ENCODE peak calls at places on chromosomes 5 and 9, in seven cellular contexts. One of them, this sample, is unnamed.

GRCh38 chr5:45774528-45774927 is 78.3 kb upstream of the HCN1 start:
- DNase-seq in left kidney: no peak
- DNase-seq in NCI-H1092 treated with DMSO at 0.1 percent for 48 hours: no peak
- DNase-seq in stimulated activated CD8-positive, alpha-beta memory T cell treated with anti-CD3 and anti-CD28 coated beads, Interleukin-7, amount 100 ng/mL, for 1 hour: no peak
- DNase-seq in NCI-H345: no peak
- DNase-seq in GM23248: peak; percentile 4
- DNase-seq in HCT116: no peak
- DNase-seq in this sample: no peak

GRCh38 chr5:179927834-179928233 is 20.1 kb upstream of the TBC1D9B start:
- DNase-seq in left kidney: no peak
- DNase-seq in NCI-H1092 treated with DMSO at 0.1 percent for 48 hours: no peak
- DNase-seq in stimulated activated CD8-positive, alpha-beta memory T cell treated with anti-CD3 and anti-CD28 coated beads, Interleukin-7, amount 100 ng/mL, for 1 hour: no peak
- DNase-seq in NCI-H345: no peak
- DNase-seq in GM23248: no peak
- DNase-seq in HCT116: no peak
- DNase-seq in this sample: no peak

GRCh38 chr5:151591144-151591819 is at the start of gene FAT2:
- DNase-seq in left kidney: peak; percentile 75
- DNase-seq in NCI-H1092 treated with DMSO at 0.1 percent for 48 hours: no peak
- DNase-seq in stimulated activated CD8-positive, alpha-beta memory T cell treated with anti-CD3 and anti-CD28 coated beads, Interleukin-7, amount 100 ng/mL, for 1 hour: no peak
- DNase-seq in NCI-H345: no peak
- DNase-seq in GM23248: no peak
- DNase-seq in HCT116: no peak
- DNase-seq in this sample: no peak

GRCh38 chr9:31916591-31917223 is 467.7 kb upstream of the ACO1 start:
- DNase-seq in left kidney: peak; percentile 35
- DNase-seq in NCI-H1092 treated with DMSO at 0.1 percent for 48 hours: no peak
- DNase-seq in stimulated activated CD8-positive, alpha-beta memory T cell treated with anti-CD3 and anti-CD28 coated beads, Interleukin-7, amount 100 ng/mL, for 1 hour: no peak
- DNase-seq in NCI-H345: no peak
- DNase-seq in GM23248: no peak
- DNase-seq in HCT116: no peak
- DNase-seq in this sample: no peak

GRCh38 chr9:130390371-130390770 is 54.4 kb upstream of the ASS1 start:
- DNase-seq in left kidney: peak; percentile 26
- DNase-seq in NCI-H1092 treated with DMSO at 0.1 percent for 48 hours: no peak
- DNase-seq in stimulated activated CD8-positive, alpha-beta memory T cell treated with anti-CD3 and anti-CD28 coated beads, Interleukin-7, amount 100 ng/mL, for 1 hour: no peak
- DNase-seq in NCI-H345: no peak
- DNase-seq in GM23248: no peak
- DNase-seq in HCT116: no peak
- DNase-seq in this sample: no peak

GRCh38 chr5:133063965-133064364 is 12.2 kb downstream of the HSPA4 start:
- DNase-seq in left kidney: no peak
- DNase-seq in NCI-H1092 treated with DMSO at 0.1 percent for 48 hours: no peak
- DNase-seq in stimulated activated CD8-positive, alpha-beta memory T cell treated with anti-CD3 and anti-CD28 coated beads, Interleukin-7, amount 100 ng/mL, for 1 hour: no peak
- DNase-seq in NCI-H345: no peak
- DNase-seq in GM23248: no peak
- DNase-seq in HCT116: no peak
- DNase-seq in this sample: no peak

GRCh38 chr5:180649297-180650039 is at the start of gene FLT4:
- DNase-seq in left kidney: peak; percentile 51
- DNase-seq in NCI-H1092 treated with DMSO at 0.1 percent for 48 hours: no peak
- DNase-seq in stimulated activated CD8-positive, alpha-beta memory T cell treated with anti-CD3 and anti-CD28 coated beads, Interleukin-7, amount 100 ng/mL, for 1 hour: no peak
- DNase-seq in NCI-H345: peak; percentile 43
- DNase-seq in GM23248: no peak
- DNase-seq in HCT116: no peak
- DNase-seq in this sample: no peak

GRCh38 chr9:995776-996175 is 19.3 kb downstream of the DMRT3 start:
- DNase-seq in left kidney: peak; percentile 69
- DNase-seq in NCI-H1092 treated with DMSO at 0.1 percent for 48 hours: no peak
- DNase-seq in stimulated activated CD8-positive, alpha-beta memory T cell treated with anti-CD3 and anti-CD28 coated beads, Interleukin-7, amount 100 ng/mL, for 1 hour: no peak
- DNase-seq in NCI-H345: no peak
- DNase-seq in GM23248: peak; percentile 50
- DNase-seq in HCT116: no peak
- DNase-seq in this sample: no peak

GRCh38 chr5:5575461-5575860 is 153.0 kb downstream of the ICE1 start:
- DNase-seq in left kidney: no peak
- DNase-seq in NCI-H1092 treated with DMSO at 0.1 percent for 48 hours: no peak
- DNase-seq in stimulated activated CD8-positive, alpha-beta memory T cell treated with anti-CD3 and anti-CD28 coated beads, Interleukin-7, amount 100 ng/mL, for 1 hour: no peak
- DNase-seq in NCI-H345: no peak
- DNase-seq in GM23248: no peak
- DNase-seq in HCT116: no peak
- DNase-seq in this sample: no peak

GRCh38 chr9:101533334-101534187 is at the start of gene RNF20:
- DNase-seq in left kidney: peak; percentile 100
- DNase-seq in NCI-H1092 treated with DMSO at 0.1 percent for 48 hours: peak; percentile 100
- DNase-seq in stimulated activated CD8-positive, alpha-beta memory T cell treated with anti-CD3 and anti-CD28 coated beads, Interleukin-7, amount 100 ng/mL, for 1 hour: peak; percentile 96
- DNase-seq in NCI-H345: peak; percentile 99
- DNase-seq in GM23248: peak; percentile 100
- DNase-seq in HCT116: peak; percentile 98
- DNase-seq in this sample: peak; percentile 99

GRCh38 chr9:86639287-86639686 is 285.1 kb upstream of the TUT7 start:
- DNase-seq in left kidney: no peak
- DNase-seq in NCI-H1092 treated with DMSO at 0.1 percent for 48 hours: no peak
- DNase-seq in stimulated activated CD8-positive, alpha-beta memory T cell treated with anti-CD3 and anti-CD28 coated beads, Interleukin-7, amount 100 ng/mL, for 1 hour: no peak
- DNase-seq in NCI-H345: no peak
- DNase-seq in GM23248: no peak
- DNase-seq in HCT116: no peak
- DNase-seq in this sample: no peak

GRCh38 chr5:118796081-118796480 is 192.3 kb downstream of the DTWD2 start:
- DNase-seq in left kidney: no peak
- DNase-seq in NCI-H1092 treated with DMSO at 0.1 percent for 48 hours: no peak
- DNase-seq in stimulated activated CD8-positive, alpha-beta memory T cell treated with anti-CD3 and anti-CD28 coated beads, Interleukin-7, amount 100 ng/mL, for 1 hour: no peak
- DNase-seq in NCI-H345: no peak
- DNase-seq in GM23248: no peak
- DNase-seq in HCT116: no peak
- DNase-seq in this sample: no peak

GRCh38 chr9:111828193-111828592 is 33.5 kb upstream of the SHOC1 start:
- DNase-seq in left kidney: no peak
- DNase-seq in NCI-H1092 treated with DMSO at 0.1 percent for 48 hours: no peak
- DNase-seq in stimulated activated CD8-positive, alpha-beta memory T cell treated with anti-CD3 and anti-CD28 coated beads, Interleukin-7, amount 100 ng/mL, for 1 hour: no peak
- DNase-seq in NCI-H345: no peak
- DNase-seq in GM23248: peak; percentile 23
- DNase-seq in HCT116: no peak
- DNase-seq in this sample: no peak

GRCh38 chr9:86955554-86955953 is 8.2 kb upstream of the GAS1 start:
- DNase-seq in left kidney: no peak
- DNase-seq in NCI-H1092 treated with DMSO at 0.1 percent for 48 hours: no peak
- DNase-seq in stimulated activated CD8-positive, alpha-beta memory T cell treated with anti-CD3 and anti-CD28 coated beads, Interleukin-7, amount 100 ng/mL, for 1 hour: no peak
- DNase-seq in NCI-H345: no peak
- DNase-seq in GM23248: no peak
- DNase-seq in HCT116: no peak
- DNase-seq in this sample: no peak

GRCh38 chr9:137828527-137829259 is 48.9 kb upstream of the CACNA1B start:
- DNase-seq in left kidney: peak; percentile 83
- DNase-seq in NCI-H1092 treated with DMSO at 0.1 percent for 48 hours: no peak
- DNase-seq in stimulated activated CD8-positive, alpha-beta memory T cell treated with anti-CD3 and anti-CD28 coated beads, Interleukin-7, amount 100 ng/mL, for 1 hour: no peak
- DNase-seq in NCI-H345: peak; percentile 15
- DNase-seq in GM23248: peak; percentile 37
- DNase-seq in HCT116: no peak
- DNase-seq in this sample: no peak

GRCh38 chr5:160262665-160263064 is 33.4 kb downstream of the FABP6 start:
- DNase-seq in left kidney: peak; percentile 40
- DNase-seq in NCI-H1092 treated with DMSO at 0.1 percent for 48 hours: no peak
- DNase-seq in stimulated activated CD8-positive, alpha-beta memory T cell treated with anti-CD3 and anti-CD28 coated beads, Interleukin-7, amount 100 ng/mL, for 1 hour: no peak
- DNase-seq in NCI-H345: no peak
- DNase-seq in GM23248: peak; percentile 13
- DNase-seq in HCT116: no peak
- DNase-seq in this sample: no peak

GRCh38 chr5:124162782-124163532 is 583.5 kb downstream of the ZNF608 start:
- DNase-seq in left kidney: peak; percentile 55
- DNase-seq in NCI-H1092 treated with DMSO at 0.1 percent for 48 hours: peak; percentile 78
- DNase-seq in stimulated activated CD8-positive, alpha-beta memory T cell treated with anti-CD3 and anti-CD28 coated beads, Interleukin-7, amount 100 ng/mL, for 1 hour: no peak
- DNase-seq in NCI-H345: peak; percentile 44
- DNase-seq in GM23248: peak; percentile 52
- DNase-seq in HCT116: no peak
- DNase-seq in this sample: no peak

GRCh38 chr5:176608142-176608705 is 1.7 kb downstream of the GPRIN1 start:
- DNase-seq in left kidney: no peak
- DNase-seq in NCI-H1092 treated with DMSO at 0.1 percent for 48 hours: no peak
- DNase-seq in stimulated activated CD8-positive, alpha-beta memory T cell treated with anti-CD3 and anti-CD28 coated beads, Interleukin-7, amount 100 ng/mL, for 1 hour: no peak
- DNase-seq in NCI-H345: no peak
- DNase-seq in GM23248: no peak
- DNase-seq in HCT116: no peak
- DNase-seq in this sample: no peak

GRCh38 chr5:157116483-157116954 is 7.7 kb upstream of the HAVCR2 start:
- DNase-seq in left kidney: no peak
- DNase-seq in NCI-H1092 treated with DMSO at 0.1 percent for 48 hours: no peak
- DNase-seq in stimulated activated CD8-positive, alpha-beta memory T cell treated with anti-CD3 and anti-CD28 coated beads, Interleukin-7, amount 100 ng/mL, for 1 hour: no peak
- DNase-seq in NCI-H345: no peak
- DNase-seq in GM23248: no peak
- DNase-seq in HCT116: no peak
- DNase-seq in this sample: no peak

GRCh38 chr9:92520837-92521236 is 15.0 kb downstream of the ECM2 start:
- DNase-seq in left kidney: no peak
- DNase-seq in NCI-H1092 treated with DMSO at 0.1 percent for 48 hours: no peak
- DNase-seq in stimulated activated CD8-positive, alpha-beta memory T cell treated with anti-CD3 and anti-CD28 coated beads, Interleukin-7, amount 100 ng/mL, for 1 hour: no peak
- DNase-seq in NCI-H345: no peak
- DNase-seq in GM23248: no peak
- DNase-seq in HCT116: no peak
- DNase-seq in this sample: no peak

GRCh38 chr9:113302792-113303418 is at the start of gene RNF183:
- DNase-seq in left kidney: peak; percentile 73
- DNase-seq in NCI-H1092 treated with DMSO at 0.1 percent for 48 hours: no peak
- DNase-seq in stimulated activated CD8-positive, alpha-beta memory T cell treated with anti-CD3 and anti-CD28 coated beads, Interleukin-7, amount 100 ng/mL, for 1 hour: no peak
- DNase-seq in NCI-H345: no peak
- DNase-seq in GM23248: no peak
- DNase-seq in HCT116: no peak
- DNase-seq in this sample: no peak

GRCh38 chr9:112753725-112754124 is 3.2 kb downstream of the SNX30 start:
- DNase-seq in left kidney: no peak
- DNase-seq in NCI-H1092 treated with DMSO at 0.1 percent for 48 hours: no peak
- DNase-seq in stimulated activated CD8-positive, alpha-beta memory T cell treated with anti-CD3 and anti-CD28 coated beads, Interleukin-7, amount 100 ng/mL, for 1 hour: no peak
- DNase-seq in NCI-H345: no peak
- DNase-seq in GM23248: peak; percentile 97
- DNase-seq in HCT116: peak; percentile 36
- DNase-seq in this sample: peak; percentile 65

GRCh38 chr9:80899208-80899607 is 790.1 kb downstream of the TLE1 start:
- DNase-seq in left kidney: no peak
- DNase-seq in NCI-H1092 treated with DMSO at 0.1 percent for 48 hours: no peak
- DNase-seq in stimulated activated CD8-positive, alpha-beta memory T cell treated with anti-CD3 and anti-CD28 coated beads, Interleukin-7, amount 100 ng/mL, for 1 hour: no peak
- DNase-seq in NCI-H345: no peak
- DNase-seq in GM23248: no peak
- DNase-seq in HCT116: no peak
- DNase-seq in this sample: no peak

GRCh38 chr9:136438909-136439549 is 616 bp downstream of the INPP5E start:
- DNase-seq in left kidney: peak; percentile 43
- DNase-seq in NCI-H1092 treated with DMSO at 0.1 percent for 48 hours: no peak
- DNase-seq in stimulated activated CD8-positive, alpha-beta memory T cell treated with anti-CD3 and anti-CD28 coated beads, Interleukin-7, amount 100 ng/mL, for 1 hour: no peak
- DNase-seq in NCI-H345: peak; percentile 53
- DNase-seq in GM23248: peak; percentile 60
- DNase-seq in HCT116: no peak
- DNase-seq in this sample: no peak

GRCh38 chr9:20634895-20635294 is 12.6 kb upstream of the MLLT3 start:
- DNase-seq in left kidney: no peak
- DNase-seq in NCI-H1092 treated with DMSO at 0.1 percent for 48 hours: no peak
- DNase-seq in stimulated activated CD8-positive, alpha-beta memory T cell treated with anti-CD3 and anti-CD28 coated beads, Interleukin-7, amount 100 ng/mL, for 1 hour: no peak
- DNase-seq in NCI-H345: no peak
- DNase-seq in GM23248: no peak
- DNase-seq in HCT116: no peak
- DNase-seq in this sample: no peak

GRCh38 chr5:5544094-5544663 is 121.7 kb downstream of the ICE1 start:
- DNase-seq in left kidney: no peak
- DNase-seq in NCI-H1092 treated with DMSO at 0.1 percent for 48 hours: no peak
- DNase-seq in stimulated activated CD8-positive, alpha-beta memory T cell treated with anti-CD3 and anti-CD28 coated beads, Interleukin-7, amount 100 ng/mL, for 1 hour: no peak
- DNase-seq in NCI-H345: peak; percentile 8
- DNase-seq in GM23248: no peak
- DNase-seq in HCT116: no peak
- DNase-seq in this sample: no peak

GRCh38 chr5:74105126-74105780 is 479.3 kb downstream of the ARHGEF28 start:
- DNase-seq in left kidney: no peak
- DNase-seq in NCI-H1092 treated with DMSO at 0.1 percent for 48 hours: no peak
- DNase-seq in stimulated activated CD8-positive, alpha-beta memory T cell treated with anti-CD3 and anti-CD28 coated beads, Interleukin-7, amount 100 ng/mL, for 1 hour: no peak
- DNase-seq in NCI-H345: no peak
- DNase-seq in GM23248: no peak
- DNase-seq in HCT116: no peak
- DNase-seq in this sample: no peak

GRCh38 chr5:135244620-135245021 is 154.4 kb downstream of the MACROH2A1 start:
- DNase-seq in left kidney: no peak
- DNase-seq in NCI-H1092 treated with DMSO at 0.1 percent for 48 hours: no peak
- DNase-seq in stimulated activated CD8-positive, alpha-beta memory T cell treated with anti-CD3 and anti-CD28 coated beads, Interleukin-7, amount 100 ng/mL, for 1 hour: no peak
- DNase-seq in NCI-H345: no peak
- DNase-seq in GM23248: no peak
- DNase-seq in HCT116: no peak
- DNase-seq in this sample: no peak

GRCh38 chr5:33339413-33339812 is 101.4 kb upstream of the TARS1 start:
- DNase-seq in left kidney: no peak
- DNase-seq in NCI-H1092 treated with DMSO at 0.1 percent for 48 hours: no peak
- DNase-seq in stimulated activated CD8-positive, alpha-beta memory T cell treated with anti-CD3 and anti-CD28 coated beads, Interleukin-7, amount 100 ng/mL, for 1 hour: no peak
- DNase-seq in NCI-H345: no peak
- DNase-seq in GM23248: no peak
- DNase-seq in HCT116: no peak
- DNase-seq in this sample: no peak

GRCh38 chr9:33785914-33786313 is 9.4 kb upstream of the PRSS3 start:
- DNase-seq in left kidney: peak; percentile 24
- DNase-seq in NCI-H1092 treated with DMSO at 0.1 percent for 48 hours: peak; percentile 17
- DNase-seq in stimulated activated CD8-positive, alpha-beta memory T cell treated with anti-CD3 and anti-CD28 coated beads, Interleukin-7, amount 100 ng/mL, for 1 hour: no peak
- DNase-seq in NCI-H345: no peak
- DNase-seq in GM23248: peak; percentile 52
- DNase-seq in HCT116: no peak
- DNase-seq in this sample: no peak

GRCh38 chr5:126519637-126520592 is 75.1 kb downstream of the ALDH7A1 start:
- DNase-seq in left kidney: peak; percentile 68
- DNase-seq in NCI-H1092 treated with DMSO at 0.1 percent for 48 hours: peak; percentile 12
- DNase-seq in stimulated activated CD8-positive, alpha-beta memory T cell treated with anti-CD3 and anti-CD28 coated beads, Interleukin-7, amount 100 ng/mL, for 1 hour: no peak
- DNase-seq in NCI-H345: peak; percentile 28
- DNase-seq in GM23248: peak; percentile 40
- DNase-seq in HCT116: no peak
- DNase-seq in this sample: no peak

GRCh38 chr9:107269254-107269653 is 13.8 kb upstream of the RAD23B start:
- DNase-seq in left kidney: no peak
- DNase-seq in NCI-H1092 treated with DMSO at 0.1 percent for 48 hours: no peak
- DNase-seq in stimulated activated CD8-positive, alpha-beta memory T cell treated with anti-CD3 and anti-CD28 coated beads, Interleukin-7, amount 100 ng/mL, for 1 hour: no peak
- DNase-seq in NCI-H345: no peak
- DNase-seq in GM23248: no peak
- DNase-seq in HCT116: no peak
- DNase-seq in this sample: no peak

GRCh38 chr5:53167836-53168235 is 58.3 kb upstream of the MOCS2 start:
- DNase-seq in left kidney: peak; percentile 21
- DNase-seq in NCI-H1092 treated with DMSO at 0.1 percent for 48 hours: no peak
- DNase-seq in stimulated activated CD8-positive, alpha-beta memory T cell treated with anti-CD3 and anti-CD28 coated beads, Interleukin-7, amount 100 ng/mL, for 1 hour: no peak
- DNase-seq in NCI-H345: no peak
- DNase-seq in GM23248: peak; percentile 30
- DNase-seq in HCT116: no peak
- DNase-seq in this sample: no peak

GRCh38 chr5:84378420-84378819 is 6.3 kb downstream of the EDIL3 start:
- DNase-seq in left kidney: no peak
- DNase-seq in NCI-H1092 treated with DMSO at 0.1 percent for 48 hours: no peak
- DNase-seq in stimulated activated CD8-positive, alpha-beta memory T cell treated with anti-CD3 and anti-CD28 coated beads, Interleukin-7, amount 100 ng/mL, for 1 hour: no peak
- DNase-seq in NCI-H345: no peak
- DNase-seq in GM23248: peak; percentile 34
- DNase-seq in HCT116: no peak
- DNase-seq in this sample: no peak

GRCh38 chr5:124996764-124997077 is 250.3 kb upstream of the ZNF608 start:
- DNase-seq in left kidney: no peak
- DNase-seq in NCI-H1092 treated with DMSO at 0.1 percent for 48 hours: no peak
- DNase-seq in stimulated activated CD8-positive, alpha-beta memory T cell treated with anti-CD3 and anti-CD28 coated beads, Interleukin-7, amount 100 ng/mL, for 1 hour: no peak
- DNase-seq in NCI-H345: no peak
- DNase-seq in GM23248: peak; percentile 12
- DNase-seq in HCT116: no peak
- DNase-seq in this sample: no peak

GRCh38 chr9:99437145-99437544 is 215.1 kb downstream of the SEC61B start:
- DNase-seq in left kidney: no peak
- DNase-seq in NCI-H1092 treated with DMSO at 0.1 percent for 48 hours: no peak
- DNase-seq in stimulated activated CD8-positive, alpha-beta memory T cell treated with anti-CD3 and anti-CD28 coated beads, Interleukin-7, amount 100 ng/mL, for 1 hour: no peak
- DNase-seq in NCI-H345: no peak
- DNase-seq in GM23248: no peak
- DNase-seq in HCT116: no peak
- DNase-seq in this sample: no peak

GRCh38 chr5:144549580-144549979 is 378.9 kb downstream of the KCTD16 start:
- DNase-seq in left kidney: peak; percentile 38
- DNase-seq in NCI-H1092 treated with DMSO at 0.1 percent for 48 hours: peak; percentile 77
- DNase-seq in stimulated activated CD8-positive, alpha-beta memory T cell treated with anti-CD3 and anti-CD28 coated beads, Interleukin-7, amount 100 ng/mL, for 1 hour: no peak
- DNase-seq in NCI-H345: peak; percentile 93
- DNase-seq in GM23248: peak; percentile 34
- DNase-seq in HCT116: no peak
- DNase-seq in this sample: no peak

GRCh38 chr5:61332369-61332745 is 299 bp downstream of the ZSWIM6 start:
- DNase-seq in left kidney: peak; percentile 69
- DNase-seq in NCI-H1092 treated with DMSO at 0.1 percent for 48 hours: peak; percentile 23
- DNase-seq in stimulated activated CD8-positive, alpha-beta memory T cell treated with anti-CD3 and anti-CD28 coated beads, Interleukin-7, amount 100 ng/mL, for 1 hour: no peak
- DNase-seq in NCI-H345: peak; percentile 31
- DNase-seq in GM23248: peak; percentile 72
- DNase-seq in HCT116: no peak
- DNase-seq in this sample: no peak

This sample was measured in SW 1271.